ENCODE peak calls at places on chromosomes 11 and 22, in eight cellular contexts. S, I, X, A, H, Z, T and W are unnamed samples.
A peak's percentile ranks its signal among the peaks of the same experiment; 100 is the strongest.

GRCh38 chr11:43119275-43119970 is 192.4 kb upstream of the API5 start:
- DNase-seq in S (no peak), I (no peak), X (no peak), A (no peak), H (no peak), Z (no peak), T (peak; percentile 68), W (no peak)

GRCh38 chr22:22843848-22844247 is 43.8 kb upstream of the IGLL5 start:
- DNase-seq in S (no peak), I (no peak), X (no peak), A (no peak), H (no peak), Z (no peak), T (no peak), W (no peak)

GRCh38 chr11:97691061-97691460 is 1301.2 kb downstream of the JRKL start:
- DNase-seq in S (no peak), I (no peak), X (no peak), A (no peak), H (no peak), Z (no peak), T (no peak), W (no peak)

GRCh38 chr22:30908051-30908461 is 60.5 kb downstream of the MORC2 start:
- DNase-seq in S (no peak), I (no peak), X (no peak), A (no peak), H (no peak), Z (no peak), T (no peak), W (no peak)

GRCh38 chr22:36776722-36777121 is 803 bp upstream of the IFT27 start:
- DNase-seq in S (no peak), I (no peak), X (no peak), A (no peak), H (no peak), Z (no peak), T (no peak), W (no peak)

GRCh38 chr11:76613901-76614300 is 56.6 kb downstream of the LRRC32 start:
- DNase-seq in S (no peak), I (no peak), X (no peak), A (peak; percentile 10), H (no peak), Z (no peak), T (no peak), W (no peak)

GRCh38 chr22:20456064-20456721 is 18.6 kb upstream of the SCARF2 start:
- DNase-seq in S (peak; percentile 66), I (peak; percentile 67), X (peak; percentile 75), A (peak; percentile 75), H (peak; percentile 83), Z (peak; percentile 78), T (peak; percentile 90), W (peak; percentile 87)

GRCh38 chr11:29183301-29183700 is 833.5 kb downstream of the KCNA4 start:
- DNase-seq in S (no peak), I (no peak), X (no peak), A (no peak), H (no peak), Z (no peak), T (no peak), W (no peak)

GRCh38 chr11:65649656-65650546 is 12.0 kb downstream of the SIPA1 start:
- DNase-seq in S (no peak), I (no peak), X (no peak), A (peak; percentile 19), H (no peak), Z (no peak), T (no peak), W (no peak)

GRCh38 chr22:49377306-49377705 is 450.4 kb downstream of the BRD1 start:
- DNase-seq in S (no peak), I (no peak), X (no peak), A (no peak), H (no peak), Z (no peak), T (no peak), W (no peak)

GRCh38 chr11:58580311-58580710 is 1.4 kb downstream of the ZFP91 start:
- DNase-seq in S (no peak), I (no peak), X (no peak), A (no peak), H (no peak), Z (no peak), T (no peak), W (no peak)

GRCh38 chr22:37163618-37164534 is 14.2 kb upstream of the IL2RB start:
- DNase-seq in S (no peak), I (peak; percentile 54), X (no peak), A (no peak), H (no peak), Z (no peak), T (no peak), W (no peak)

GRCh38 chr11:123145220-123145619 is 49.8 kb downstream of the CLMP start:
- DNase-seq in S (peak; percentile 84), I (no peak), X (no peak), A (peak; percentile 91), H (peak; percentile 98), Z (peak; percentile 90), T (no peak), W (peak; percentile 37)

GRCh38 chr22:24695958-24696511 is 78.5 kb downstream of the PIWIL3 start:
- DNase-seq in S (no peak), I (no peak), X (peak; percentile 43), A (peak; percentile 43), H (no peak), Z (peak; percentile 50), T (peak; percentile 9), W (peak; percentile 79)

GRCh38 chr11:109704432-109704831 is 282.4 kb downstream of the C11orf87 start:
- DNase-seq in S (no peak), I (no peak), X (no peak), A (no peak), H (no peak), Z (no peak), T (no peak), W (no peak)

GRCh38 chr11:102446606-102447005 is 6.0 kb downstream of the TMEM123 start:
- DNase-seq in S (no peak), I (no peak), X (no peak), A (no peak), H (peak; percentile 62), Z (peak; percentile 90), T (no peak), W (no peak)

GRCh38 chr11:126284829-126285228 is 1.9 kb downstream of the TIRAP start:
- DNase-seq in S (peak; percentile 88), I (peak; percentile 88), X (no peak), A (peak; percentile 79), H (peak; percentile 97), Z (peak; percentile 91), T (peak; percentile 95), W (peak; percentile 64)

GRCh38 chr11:1838077-1838425 is 730 bp upstream of the TNNI2 start:
- DNase-seq in S (no peak), I (no peak), X (no peak), A (no peak), H (no peak), Z (no peak), T (no peak), W (peak; percentile 44)

GRCh38 chr22:47281126-47282106 is 519.0 kb downstream of the TBC1D22A start:
- DNase-seq in S (no peak), I (no peak), X (no peak), A (no peak), H (peak; percentile 41), Z (peak; percentile 85), T (no peak), W (no peak)

GRCh38 chr11:62851807-62852522 is 12.6 kb upstream of the WDR74 start:
- DNase-seq in S (no peak), I (no peak), X (no peak), A (no peak), H (no peak), Z (no peak), T (no peak), W (no peak)

GRCh38 chr11:117930668-117931330 is 1.6 kb upstream of the TMPRSS13 start:
- DNase-seq in S (no peak), I (no peak), X (no peak), A (no peak), H (no peak), Z (no peak), T (no peak), W (no peak)